ENCODE peak calls at places on chromosome 6, in six cellular contexts. One of them, this sample, is unnamed.

GRCh38 chr6:49506569-49507111 is 6.9 kb downstream of the GLYATL3 start:
- DNase-seq in iris pigment epithelial cell: no peak
- DNase-seq in LoVo: peak; percentile 63
- DNase-seq in AG08395: no peak
- DNase-seq in lower lobe of right lung: no peak
- DNase-seq in epithelial cell of esophagus: no peak
- DNase-seq in this sample: no peak

GRCh38 chr6:140052757-140053729 is 678.6 kb upstream of the CITED2 start:
- DNase-seq in lower lobe of right lung: no peak
- DNase-seq in AG08395: no peak
- DNase-seq in iris pigment epithelial cell: peak; percentile 80
- DNase-seq in epithelial cell of esophagus: peak; percentile 52
- DNase-seq in LoVo: no peak
- DNase-seq in this sample: peak; percentile 76

GRCh38 chr6:135094403-135094821 is 39.8 kb upstream of the HBS1L start:
- DNase-seq in epithelial cell of esophagus: peak; percentile 50
- DNase-seq in AG08395: no peak
- DNase-seq in iris pigment epithelial cell: peak; percentile 21
- DNase-seq in LoVo: peak; percentile 38
- DNase-seq in lower lobe of right lung: no peak
- DNase-seq in this sample: peak; percentile 14

GRCh38 chr6:19849736-19850135 is 12.6 kb downstream of the ID4 start:
- DNase-seq in lower lobe of right lung: no peak
- DNase-seq in AG08395: no peak
- DNase-seq in epithelial cell of esophagus: no peak
- DNase-seq in LoVo: no peak
- DNase-seq in iris pigment epithelial cell: no peak
- DNase-seq in this sample: no peak

GRCh38 chr6:119207973-119208725 is 129.7 kb upstream of the FAM184A start:
- DNase-seq in AG08395: peak; percentile 48
- DNase-seq in lower lobe of right lung: no peak
- DNase-seq in iris pigment epithelial cell: peak; percentile 53
- DNase-seq in epithelial cell of esophagus: no peak
- DNase-seq in LoVo: peak; percentile 25
- DNase-seq in this sample: peak; percentile 4

GRCh38 chr6:34597605-34598353 is 41.6 kb upstream of the SPDEF start:
- DNase-seq in iris pigment epithelial cell: no peak
- DNase-seq in lower lobe of right lung: no peak
- DNase-seq in LoVo: no peak
- DNase-seq in AG08395: no peak
- DNase-seq in epithelial cell of esophagus: no peak
- DNase-seq in this sample: no peak

GRCh38 chr6:43899830-43900229 is 129.8 kb downstream of the VEGFA start:
- DNase-seq in AG08395: no peak
- DNase-seq in lower lobe of right lung: no peak
- DNase-seq in epithelial cell of esophagus: no peak
- DNase-seq in LoVo: no peak
- DNase-seq in iris pigment epithelial cell: no peak
- DNase-seq in this sample: no peak

GRCh38 chr6:29886686-29887085 is 55.6 kb upstream of the HLA-A start:
- DNase-seq in iris pigment epithelial cell: no peak
- DNase-seq in epithelial cell of esophagus: no peak
- DNase-seq in LoVo: no peak
- DNase-seq in lower lobe of right lung: no peak
- DNase-seq in AG08395: no peak
- DNase-seq in this sample: no peak

GRCh38 chr6:121619013-121619412 is 183.6 kb downstream of the GJA1 start:
- DNase-seq in AG08395: no peak
- DNase-seq in lower lobe of right lung: no peak
- DNase-seq in epithelial cell of esophagus: no peak
- DNase-seq in iris pigment epithelial cell: no peak
- DNase-seq in LoVo: no peak
- DNase-seq in this sample: no peak